ENCODE peak calls at places on chromosomes 4 and X, in four cellular contexts. W is GM12878, O is HepG2, V is K562. I is an unnamed sample.

GRCh38 chr4:41644288-41644914 is 104.1 kb downstream of the PHOX2B start:
- DNase-seq in W (no peak), O (peak; percentile 3), V (peak; percentile 57), I (peak; percentile 67)

GRCh38 chr4:79241846-79242245 is 84.0 kb downstream of the NAA11 start:
- DNase-seq in W (no peak), O (no peak), V (no peak), I (no peak)

GRCh38 chrX:106987488-106987887 is 12.5 kb downstream of the MORC4 start:
- DNase-seq in W (no peak), O (no peak), V (no peak), I (no peak)

GRCh38 chr4:80192937-80193336 is 4.4 kb upstream of the PRDM8 start:
- DNase-seq in W (no peak), O (no peak), V (no peak), I (no peak)

GRCh38 chr4:128649161-128649560 is 160.3 kb upstream of the JADE1 start:
- DNase-seq in W (no peak), O (no peak), V (no peak), I (no peak)

GRCh38 chr4:81421346-81422218 is 50.1 kb downstream of the RASGEF1B start:
- DNase-seq in W (peak; percentile 26), O (no peak), V (peak; percentile 79), I (no peak)

GRCh38 chr4:151784676-151785075 is 23.9 kb upstream of the GATB start:
- DNase-seq in W (no peak), O (no peak), V (no peak), I (no peak)

GRCh38 chr4:16820304-16820703 is 78.1 kb downstream of the LDB2 start:
- DNase-seq in W (no peak), O (no peak), V (no peak), I (no peak)

GRCh38 chr4:170464614-170465197 is 374.9 kb upstream of the AADAT start:
- DNase-seq in W (no peak), O (no peak), V (no peak), I (no peak)

GRCh38 chr4:165580379-165580905 is 201.6 kb downstream of the CPE start:
- DNase-seq in W (no peak), O (no peak), V (no peak), I (no peak)
- TF ChIP-seq HDAC2 in W (no peak), O (no peak), V (no peak), I (no peak)

GRCh38 chr4:89614155-89614554 is 222.8 kb downstream of the SNCA start:
- DNase-seq in W (no peak), O (no peak), V (no peak), I (no peak)
- TF ChIP-seq SIN3A in W (no peak), O (no peak), V (no peak), I (no peak)

GRCh38 chr4:82866706-82867385 is 24.1 kb downstream of the SEC31A start:
- DNase-seq in W (no peak), O (no peak), V (no peak), I (no peak)
- TF ChIP-seq HDAC6 in W (no peak), O (no peak), V (no peak), I (no peak)

GRCh38 chr4:76546282-76547166 is 111.5 kb downstream of the SHROOM3 start:
- DNase-seq in W (no peak), O (no peak), V (no peak), I (no peak)
- TF ChIP-seq HDAC2 in W (no peak), O (no peak), V (no peak), I (no peak)

DNA sequence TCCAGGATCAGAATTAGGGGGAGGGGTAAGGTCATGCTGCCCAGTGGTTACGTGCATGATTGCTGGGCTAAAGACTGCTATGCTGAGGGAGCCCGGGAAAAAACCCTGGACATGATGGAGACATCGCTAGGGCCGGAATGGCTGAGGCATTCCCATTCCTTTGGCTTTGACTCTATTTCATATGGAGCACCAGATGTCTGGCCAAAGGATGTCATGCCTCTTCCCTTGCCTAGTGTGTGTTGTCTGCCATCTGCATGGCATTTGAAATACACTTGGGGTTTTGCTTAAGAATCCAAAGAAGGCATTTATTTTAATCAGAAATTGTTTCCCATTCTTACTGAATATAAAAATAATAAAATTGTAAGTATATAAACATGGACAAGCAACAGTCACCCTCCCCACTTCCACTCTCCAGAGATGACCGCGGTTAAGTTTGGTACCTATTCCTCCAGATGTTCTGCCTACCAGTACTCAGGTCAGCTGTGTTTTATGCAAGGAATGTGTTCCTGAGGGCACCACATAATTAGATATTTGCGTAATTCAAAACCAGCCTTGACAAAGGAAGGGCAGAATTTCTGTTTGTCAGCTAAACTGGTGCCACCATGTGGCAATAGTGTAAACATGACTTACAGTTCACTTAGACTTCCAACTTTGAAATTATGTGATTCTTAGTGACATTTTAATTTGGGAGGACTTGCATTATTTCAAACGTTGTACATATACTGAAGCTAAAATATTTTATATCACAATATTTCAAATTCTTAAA is 105.9 kb downstream of the CT47B1 start:
- DNase-seq in W (no peak), O (peak; percentile 59), V (no peak), I (no peak)
- TF ChIP-seq SIN3A in W (no peak), O (no peak), V (no peak), I (no peak)

GRCh38 chrX:22660756-22661155 is 339.0 kb upstream of the DDX53 start:
- DNase-seq in W (no peak), O (no peak), V (no peak), I (no peak)
- TF ChIP-seq HDAC6 in W (no peak), O (no peak), V (no peak), I (no peak)

I was measured in H1.